ENCODE peak calls at places on chromosomes 4 and X, in eight cellular contexts. U is AG09319, X is RWPE1, R is hypothalamus, J is BJ, L is iPS DF 19.7, M is AG08396, V is HFF-Myc. F is an unnamed sample.

GRCh38 chr4:86401826-86402225 is 42.0 kb upstream of the MAPK10 start:
- DNase-seq in U (no peak), X (no peak), R (no peak), J (peak), L (no peak), M (no peak), V (no peak), F (no peak)

GRCh38 chrX:9542106-9542764 is 77.4 kb downstream of the TBL1X start:
- DNase-seq in U (no peak), X (no peak), R (no peak), J (no peak), L (no peak), M (no peak), V (no peak), F (no peak)

GRCh38 chrX:67555578-67556203 is 11.9 kb downstream of the AR start:
- DNase-seq in U (no peak), X (no peak), R (no peak), J (no peak), L (no peak), M (peak), V (no peak), F (peak)

GRCh38 chr4:175770555-175770954 is 41.5 kb downstream of the GPM6A start:
- DNase-seq in U (no peak), X (no peak), R (no peak), J (no peak), L (no peak), M (no peak), V (no peak), F (no peak)

GRCh38 chrX:105869676-105870075 is 47.3 kb downstream of the NRK start:
- DNase-seq in U (no peak), X (no peak), R (no peak), J (no peak), L (no peak), M (no peak), V (no peak), F (peak)

GRCh38 chr4:105387466-105387865 is 86.4 kb downstream of the PPA2 start:
- DNase-seq in U (peak), X (no peak), R (no peak), J (peak), L (no peak), M (no peak), V (no peak), F (no peak)

GRCh38 chr4:84379881-84380618 is 119.0 kb downstream of the NKX6-1 start:
- DNase-seq in U (no peak), X (peak), R (no peak), J (no peak), L (no peak), M (no peak), V (no peak), F (peak)

GRCh38 chr4:140296871-140297570 is 76.4 kb upstream of the SCOC start:
- DNase-seq in U (no peak), X (peak), R (no peak), J (no peak), L (no peak), M (no peak), V (no peak), F (no peak)

GRCh38 chr4:157713342-157713741 is 459.5 kb downstream of the GASK1B start:
- DNase-seq in U (no peak), X (no peak), R (no peak), J (no peak), L (no peak), M (no peak), V (no peak), F (peak)

GRCh38 chrX:115023139-115023538 is 5.7 kb upstream of the IL13RA2 start:
- DNase-seq in U (peak), X (peak), R (no peak), J (peak), L (no peak), M (peak), V (peak), F (peak)

GRCh38 chr4:145154573-145154972 is 25.8 kb downstream of the OTUD4 start:
- DNase-seq in U (no peak), X (no peak), R (no peak), J (no peak), L (no peak), M (no peak), V (no peak), F (no peak)

GRCh38 chr4:74504212-74504611 is 59.3 kb downstream of the AREG start:
- DNase-seq in U (no peak), X (no peak), R (no peak), J (no peak), L (no peak), M (no peak), V (no peak), F (no peak)

GRCh38 chr4:87224036-87224923 is 3.9 kb upstream of the KLHL8 start:
- DNase-seq in U (no peak), X (no peak), R (no peak), J (no peak), L (no peak), M (no peak), V (no peak), F (no peak)

F was measured in foreskin keratinocyte.